ENCODE peak calls at places on chromosome 5, in seven cellular contexts. P, Y, E, F, K, U and A are unnamed samples.

GRCh38 chr5:179234563-179235135 is 110.6 kb downstream of the ADAMTS2 start:
- DNase-seq in E (no peak), U (peak; percentile 50), Y (no peak), K (peak; percentile 34), F (no peak), P (peak; percentile 38), A (no peak)

GRCh38 chr5:77882670-77883257 is 106.6 kb upstream of the TBCA start:
- DNase-seq in Y (peak; percentile 66), K (no peak), F (no peak), E (peak; percentile 92), U (no peak), P (no peak), A (no peak)

GRCh38 chr5:177366528-177367322 is 9.0 kb downstream of the RGS14 start:
- DNase-seq in F (no peak), U (peak; percentile 95), K (peak; percentile 87), E (peak; percentile 68), Y (peak; percentile 79), P (peak; percentile 93), A (peak; percentile 50)

GRCh38 chr5:35354751-35355150 is 124.5 kb upstream of the PRLR start:
- DNase-seq in K (no peak), P (no peak), U (no peak), Y (no peak), E (no peak), F (no peak), A (no peak)

GRCh38 chr5:118891252-118891651 is 97.1 kb downstream of the DTWD2 start:
- DNase-seq in K (no peak), U (no peak), F (no peak), E (no peak), P (no peak), Y (no peak), A (no peak)

GRCh38 chr5:53027913-53028312 is 38.8 kb downstream of the ITGA2 start:
- DNase-seq in K (no peak), F (no peak), Y (peak; percentile 88), P (no peak), U (peak; percentile 73), E (peak; percentile 82), A (no peak)

GRCh38 chr5:157266286-157267007 is 524 bp downstream of the CYFIP2 start:
- DNase-seq in U (no peak), P (peak; percentile 81), K (no peak), F (peak; percentile 75), E (no peak), Y (no peak), A (no peak)

GRCh38 chr5:114782869-114783268 is 386.8 kb downstream of the TRIM36 start:
- DNase-seq in K (peak; percentile 63), E (no peak), U (peak; percentile 67), Y (no peak), F (no peak), P (peak; percentile 65), A (no peak)

GRCh38 chr5:1140188-1140817 is 28.4 kb upstream of the SLC12A7 start:
- DNase-seq in K (no peak), U (no peak), P (peak; percentile 89), E (peak; percentile 31), Y (peak; percentile 43), F (peak; percentile 90), A (peak; percentile 36)

GRCh38 chr5:160237571-160238093 is 8.3 kb downstream of the FABP6 start:
- DNase-seq in E (no peak), P (no peak), Y (no peak), U (no peak), F (no peak), K (no peak), A (no peak)

GRCh38 chr5:74357827-74358226 is 282.7 kb downstream of the ENC1 start:
- DNase-seq in Y (no peak), P (no peak), E (peak; percentile 19), K (no peak), F (no peak), U (no peak), A (no peak)

GRCh38 chr5:181045316-181045715 is 5.2 kb downstream of the BTNL9 start:
- DNase-seq in E (no peak), F (peak; percentile 75), K (peak; percentile 52), U (no peak), Y (no peak), P (no peak), A (no peak)
- TF ChIP-seq CTCF in E (no peak), F (peak; percentile 67), K (no peak), U (no peak), Y (no peak), P (no peak), A (no peak)

GRCh38 chr5:139638090-139638735 is 9.9 kb upstream of the CXXC5 start:
- DNase-seq in Y (peak; percentile 74), E (peak; percentile 66), P (peak; percentile 91), K (peak; percentile 77), F (peak; percentile 81), U (peak; percentile 95), A (peak; percentile 72)

GRCh38 chr5:139635606-139636206 is 12.4 kb upstream of the CXXC5 start:
- DNase-seq in F (peak; percentile 81), Y (peak; percentile 99), U (peak; percentile 88), K (peak; percentile 94), E (peak; percentile 95), P (peak; percentile 89), A (no peak)

GRCh38 chr5:139636207-139636792 is 11.8 kb upstream of the CXXC5 start:
- DNase-seq in E (no peak), Y (no peak), K (peak; percentile 58), F (peak; percentile 98), U (no peak), P (no peak), A (no peak)

GRCh38 chr5:139637438-139638089 is 10.6 kb upstream of the CXXC5 start:
- DNase-seq in E (peak; percentile 74), Y (peak; percentile 82), F (peak; percentile 80), K (peak; percentile 88), U (peak; percentile 93), P (peak; percentile 92), A (peak; percentile 30)

GRCh38 chr5:139636975-139637408 is 11.2 kb upstream of the CXXC5 start:
- DNase-seq in F (no peak), Y (no peak), E (peak; percentile 51), U (no peak), P (no peak), K (no peak), A (no peak)
- H3K4me3 ChIP-seq in F (peak overlapping the region; percentile 64), Y (peak overlapping the region; percentile 61), E (peak overlapping the region; percentile 27), U (peak overlapping the region; percentile 56), P (peak overlapping the region; percentile 53), K (peak overlapping the region; percentile 58), A (peak overlapping the region; percentile 43)

DNA sequence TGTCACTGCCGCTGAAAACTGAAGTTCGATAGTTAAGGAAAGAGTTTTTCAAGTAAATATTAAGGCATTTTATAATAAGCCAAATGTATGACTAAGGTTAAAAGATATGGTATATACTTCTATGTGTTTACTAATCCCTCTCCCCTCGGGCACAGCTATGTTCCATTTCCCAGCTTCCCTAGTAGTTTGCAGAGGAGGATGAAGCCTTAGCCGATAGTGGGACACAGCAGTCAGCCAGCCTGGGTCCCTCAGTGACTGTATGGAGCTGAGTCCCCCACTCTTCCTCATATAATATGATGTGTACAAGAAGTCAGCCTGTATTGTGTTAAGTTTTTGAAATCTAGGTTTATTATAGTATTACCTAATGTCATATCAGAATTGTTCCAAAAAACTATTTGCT is 55.8 kb downstream of the PARP8 start:
- DNase-seq in F (no peak), E (no peak), P (no peak), U (no peak), K (no peak), Y (no peak), A (no peak)
- TF ChIP-seq CTCF in F (no peak), E (no peak), P (no peak), U (no peak), K (no peak), Y (no peak), A (no peak)

GRCh38 chr5:170631471-170632195 is 127.8 kb downstream of the KCNIP1 start:
- DNase-seq in P (peak; percentile 40), E (no peak), F (no peak), U (peak; percentile 71), Y (no peak), K (no peak), A (no peak)

GRCh38 chr5:170634236-170634990 is 130.6 kb downstream of the KCNIP1 start:
- DNase-seq in K (no peak), U (peak; percentile 44), P (no peak), Y (no peak), F (no peak), E (no peak), A (no peak)

GRCh38 chr5:170632266-170632984 is 128.6 kb downstream of the KCNIP1 start:
- DNase-seq in F (no peak), E (no peak), P (peak; percentile 58), U (peak; percentile 67), K (no peak), Y (no peak), A (no peak)

GRCh38 chr5:170633235-170634041 is 129.6 kb downstream of the KCNIP1 start:
- DNase-seq in Y (peak; percentile 91), K (peak; percentile 78), U (peak; percentile 77), E (peak; percentile 65), F (no peak), P (peak; percentile 60), A (no peak)

GRCh38 chr5:170632985-170633234 is 129.1 kb downstream of the KCNIP1 start:
- DNase-seq in K (no peak), U (peak; percentile 83), E (no peak), F (peak; percentile 41), P (peak; percentile 76), Y (no peak), A (no peak)
- H3K4me3 ChIP-seq in K (peak overlapping the region; percentile 39), U (peak overlapping the region; percentile 25), E (no peak overlapping the region), F (peak overlapping the region; percentile 31), P (peak overlapping the region; percentile 29), Y (peak overlapping the region; percentile 22), A (no peak overlapping the region)

DNA sequence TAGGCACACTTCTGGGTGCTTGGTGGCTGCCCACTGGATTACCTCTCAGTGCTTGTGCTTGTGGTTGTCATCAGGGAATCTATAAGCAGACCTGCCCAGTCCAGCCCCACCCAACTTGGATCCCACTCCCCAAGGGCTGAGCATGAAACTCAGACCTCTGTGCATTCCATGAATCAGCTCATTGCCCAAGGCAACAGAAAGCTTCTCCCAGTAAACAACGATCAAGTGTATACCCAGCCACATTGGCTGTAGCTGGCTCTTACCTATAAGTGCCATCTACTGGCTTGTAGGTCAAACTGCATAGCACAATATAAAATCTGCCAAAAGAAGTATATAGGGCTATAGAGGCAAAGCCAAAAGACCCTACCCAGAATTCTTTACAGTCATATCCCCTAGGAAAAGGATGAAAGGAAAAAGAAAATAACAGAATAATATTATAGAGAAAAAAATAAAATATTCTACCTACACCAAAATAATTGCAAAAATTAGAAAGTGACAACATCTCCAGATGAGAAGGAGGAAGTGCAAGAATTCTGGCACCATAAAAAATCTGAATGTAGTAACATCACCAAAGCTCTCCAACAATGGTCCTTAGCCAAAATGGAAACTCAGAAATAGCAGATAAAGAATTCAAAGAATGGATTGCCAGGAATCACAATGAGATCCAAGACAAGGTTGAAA is 321.0 kb upstream of the TRPC7 start:
- DNase-seq in K (no peak), F (peak; percentile 12), E (peak; percentile 26), U (no peak), P (no peak), Y (peak; percentile 49), A (peak; percentile 6)
- TF ChIP-seq CTCF in K (peak; percentile 21), F (peak; percentile 70), E (peak; percentile 47), U (no peak), P (peak; percentile 28), Y (peak; percentile 51), A (peak; percentile 71)